ENCODE peak calls at places on chromosomes 7 and 10, in four cellular contexts. X is upper lobe of right lung, E is GM12878, V is adrenal gland. O is an unnamed sample.

GRCh38 chr7:124575181-124575580 is 190.4 kb downstream of the GPR37 start:
- DNase-seq in X (no peak), E (no peak), V (no peak), O (no peak)

GRCh38 chr10:67256984-67257383 is 331.1 kb downstream of the LRRTM3 start:
- DNase-seq in E (no peak), X (no peak), V (no peak), O (no peak)

GRCh38 chr7:887488-887820 is 11.1 kb downstream of the GET4 start:
- DNase-seq in V (no peak), X (no peak), E (no peak), O (no peak)

GRCh38 chr10:52440612-52441285 is 126.7 kb downstream of the DKK1 start:
- DNase-seq in X (no peak), V (no peak), E (no peak), O (no peak)

GRCh38 chr7:138890782-138891445 is 90.3 kb downstream of the KIAA1549 start:
- DNase-seq in V (peak), X (no peak), E (no peak), O (no peak)

GRCh38 chr10:113004219-113004618 is 54.2 kb downstream of the TCF7L2 start:
- DNase-seq in X (no peak), E (no peak), V (no peak), O (no peak)

GRCh38 chr7:31121641-31122040 is 69.5 kb downstream of the ADCYAP1R1 start:
- DNase-seq in E (no peak), X (no peak), V (no peak), O (no peak)

GRCh38 chr7:26193432-26194206 is 6.9 kb downstream of the HNRNPA2B1 start:
- DNase-seq in V (no peak), X (no peak), E (no peak), O (no peak)

GRCh38 chr10:110995301-110995700 is 75.9 kb downstream of the SHOC2 start:
- DNase-seq in X (no peak), E (no peak), V (no peak), O (no peak)

GRCh38 chr7:50450691-50451051 is 521 bp upstream of the FIGNL1 start:
- DNase-seq in X (peak), E (no peak), V (peak), O (peak)

GRCh38 chr10:75957321-75957720 is 525.9 kb downstream of the LRMDA start:
- DNase-seq in X (no peak), V (no peak), E (no peak), O (no peak)

GRCh38 chr10:113849140-113849803 is 4.6 kb downstream of the DCLRE1A start:
- DNase-seq in V (no peak), X (no peak), E (no peak), O (no peak)

GRCh38 chr10:44388641-44389040 is 3.7 kb upstream of the CXCL12 start:
- DNase-seq in V (peak), X (peak), E (no peak), O (no peak)

GRCh38 chr7:28173531-28173930 is 7.1 kb downstream of the JAZF1 start:
- DNase-seq in E (no peak), X (no peak), V (no peak), O (no peak)

GRCh38 chr10:123522702-123523312 is 143.3 kb upstream of the GPR26 start:
- DNase-seq in X (no peak), E (no peak), V (no peak), O (no peak)

DNA sequence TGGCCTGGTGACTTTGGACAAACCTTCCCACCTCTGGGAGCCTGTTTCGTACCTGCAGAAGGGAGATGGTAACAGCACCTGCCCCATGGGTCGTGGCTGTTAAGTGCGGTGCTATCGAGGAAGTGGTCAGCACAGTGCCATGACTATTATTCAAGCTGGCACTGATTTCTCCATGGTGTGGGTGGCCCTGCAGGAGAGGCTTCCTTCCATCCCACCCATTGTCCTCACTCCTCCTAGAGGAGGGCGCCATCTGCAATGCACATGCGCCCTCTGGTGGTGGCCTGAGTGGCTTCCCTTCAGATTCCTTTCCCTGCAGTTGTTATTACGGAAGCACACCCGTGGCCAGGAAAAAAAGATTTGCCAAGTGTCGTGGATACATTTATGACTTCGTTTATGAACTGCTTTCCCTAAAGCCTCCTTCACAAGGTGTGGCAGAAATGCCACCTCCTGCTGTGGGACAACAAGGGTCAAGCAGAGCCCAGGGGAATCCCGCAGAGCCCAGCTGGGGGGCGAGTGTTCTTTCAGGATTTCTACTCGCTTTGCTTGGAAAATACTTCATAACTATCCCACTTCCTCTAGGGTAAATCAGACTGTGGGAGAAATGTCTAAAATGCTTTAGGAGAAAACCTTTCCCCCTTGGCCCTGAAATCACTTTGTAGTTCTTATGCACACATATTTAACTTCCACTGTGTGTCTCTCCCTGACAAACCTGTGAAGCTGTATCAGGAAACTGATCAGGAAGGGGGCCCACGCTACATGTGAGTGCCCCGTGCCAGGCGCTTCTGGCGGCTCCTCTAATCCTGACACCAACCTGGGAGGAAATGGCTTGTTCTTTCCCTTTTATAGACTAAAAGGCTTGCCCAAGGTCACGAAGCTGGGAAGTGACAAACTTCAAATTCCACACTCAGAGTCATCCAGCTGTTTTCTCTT is 98.0 kb upstream of the ANLN start:
- DNase-seq in E (no peak), V (peak), X (peak), O (peak)
- TF ChIP-seq CTCF in E (peak), V (peak), X (peak), O (peak)

GRCh38 chr7:4115442-4115841 is 566.7 kb upstream of the FOXK1 start:
- DNase-seq in E (no peak), X (no peak), V (no peak), O (no peak)

GRCh38 chr7:4111166-4111565 is 570.9 kb upstream of the FOXK1 start:
- DNase-seq in V (no peak), E (no peak), X (no peak), O (no peak)

GRCh38 chr7:4115941-4116610 is 566.0 kb upstream of the FOXK1 start:
- DNase-seq in E (no peak), V (no peak), X (no peak), O (no peak)

GRCh38 chr7:4113271-4113670 is 568.8 kb upstream of the FOXK1 start:
- DNase-seq in E (no peak), X (no peak), V (no peak), O (no peak)

GRCh38 chr7:4113976-4114375 is 568.1 kb upstream of the FOXK1 start:
- DNase-seq in E (no peak), X (no peak), V (no peak), O (no peak)
- TF ChIP-seq CTCF in E (no peak), X (no peak), V (no peak), O (no peak)

DNA sequence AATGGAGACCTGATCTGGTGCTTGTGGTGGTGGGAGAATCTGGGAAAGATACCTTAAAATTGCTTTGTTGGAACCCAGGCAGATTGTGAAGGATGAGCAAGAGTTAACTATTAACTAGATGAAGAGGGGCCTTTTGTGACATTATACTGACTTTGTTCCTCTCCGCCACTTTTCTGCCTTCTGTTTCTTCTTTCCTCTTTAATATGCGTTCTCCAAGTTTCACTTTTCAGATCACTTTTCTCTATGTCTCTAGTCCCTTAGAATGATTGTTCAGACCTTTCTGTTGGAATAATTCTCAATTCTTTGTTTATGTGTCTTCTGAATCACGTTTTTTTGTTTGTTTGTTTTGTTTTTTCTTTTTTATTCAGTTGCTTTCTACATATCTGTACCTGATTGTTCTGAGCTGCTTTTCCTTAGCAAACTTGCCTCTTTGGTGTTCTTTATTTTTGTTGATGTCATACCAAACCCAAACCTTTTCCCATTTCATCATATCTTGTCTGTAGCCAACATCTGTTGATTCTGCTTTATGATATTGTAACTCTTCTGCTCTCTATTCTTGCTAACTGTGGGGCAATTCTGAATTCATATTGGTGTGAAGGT is 2.8 kb downstream of the BMPR1A start:
- DNase-seq in V (no peak), E (no peak), X (no peak), O (no peak)
- TF ChIP-seq CTCF in V (no peak), E (no peak), X (no peak), O (no peak)

GRCh38 chr10:48556713-48557112 is 48.2 kb downstream of the ARHGAP22 start:
- DNase-seq in E (no peak), V (no peak), X (no peak), O (no peak)
- TF ChIP-seq CTCF in E (no peak), V (no peak), X (no peak), O (no peak)

GRCh38 chr7:136064627-136065237 is 87.6 kb upstream of the MTPN start:
- DNase-seq in E (no peak), V (no peak), X (no peak), O (no peak)

GRCh38 chr7:136064098-136064497 is 86.9 kb upstream of the MTPN start:
- DNase-seq in E (no peak), X (no peak), V (no peak), O (no peak)

GRCh38 chr7:136067277-136067676 is 90.1 kb upstream of the MTPN start:
- DNase-seq in V (no peak), X (no peak), E (no peak), O (no peak)

GRCh38 chr7:136063337-136063666 is 86.1 kb upstream of the MTPN start:
- DNase-seq in X (no peak), E (no peak), V (no peak), O (no peak)

DNA sequence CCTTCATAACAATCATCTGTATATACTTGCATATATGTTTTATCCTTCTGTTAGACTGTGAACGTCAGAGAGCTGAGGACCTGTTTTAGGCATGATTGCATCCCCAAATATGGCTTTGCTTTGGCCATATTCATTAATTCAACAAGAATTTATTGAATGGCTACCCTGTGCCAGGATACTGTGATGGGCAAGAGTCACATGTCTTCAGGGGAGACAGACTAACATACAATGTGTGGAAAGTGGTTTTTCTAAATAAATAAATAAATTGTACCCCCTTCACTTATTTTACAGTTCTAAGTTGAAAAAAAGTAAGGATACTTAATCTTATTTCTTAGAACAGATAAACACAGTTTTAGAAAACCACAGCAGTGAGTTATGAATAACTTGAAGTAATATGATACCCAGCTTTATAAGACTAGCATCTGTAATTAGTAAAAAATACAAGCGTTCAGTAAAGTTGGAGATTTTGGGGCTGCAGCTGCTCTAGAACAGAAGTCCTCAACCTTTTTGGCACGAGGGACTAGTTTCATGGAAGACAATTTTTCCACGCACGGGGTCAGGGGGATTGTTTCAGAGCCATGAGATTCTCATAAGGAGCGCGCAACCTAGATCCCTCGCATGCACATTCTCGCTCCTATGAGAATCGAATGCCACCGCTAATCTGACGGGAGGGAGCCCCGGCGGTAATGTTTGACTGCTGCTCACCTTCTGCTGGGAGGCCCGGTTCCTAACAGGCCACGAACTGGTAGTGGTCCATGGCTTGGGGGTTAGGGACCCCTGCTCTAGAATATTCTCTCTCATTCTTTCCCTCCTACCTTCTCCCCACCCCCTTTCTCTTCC is 89.4 kb upstream of the MTPN start:
- DNase-seq in X (no peak), V (no peak), E (no peak), O (no peak)
- TF ChIP-seq CTCF in X (no peak), V (no peak), E (no peak), O (no peak)

GRCh38 chr7:98617051-98617959 is at the start of gene NPTX2:
- DNase-seq in X (peak), V (peak), E (no peak), O (no peak)

GRCh38 chr7:98621573-98622482 is 4.7 kb downstream of the NPTX2 start:
- DNase-seq in X (no peak), E (no peak), V (no peak), O (no peak)

GRCh38 chr7:98618786-98619185 is 1.7 kb downstream of the NPTX2 start:
- DNase-seq in V (no peak), E (no peak), X (no peak), O (no peak)

GRCh38 chr7:98617960-98618418 is 904 bp downstream of the NPTX2 start:
- DNase-seq in E (no peak), X (no peak), V (no peak), O (no peak)

GRCh38 chr7:98619450-98620321 is 2.6 kb downstream of the NPTX2 start:
- DNase-seq in V (peak), X (no peak), E (no peak), O (no peak)
- TF ChIP-seq CTCF in V (no peak), X (no peak), E (no peak), O (no peak)